ENCODE peak calls at places on chromosomes 7 and 10, in seven cellular contexts. One of them, this sample, is unnamed.

GRCh38 chr7:134174797-134175261 is 47.7 kb downstream of the LRGUK start:
- DNase-seq in mesenchymal stem cell: peak
- DNase-seq in H1: no peak
- DNase-seq in neuronal stem cell: no peak
- DNase-seq in IMR-90: peak
- DNase-seq in mesendoderm: peak
- DNase-seq in H9: no peak
- DNase-seq in this sample: peak

GRCh38 chr10:68138526-68138925 is 29.2 kb downstream of the MYPN start:
- DNase-seq in IMR-90: no peak
- DNase-seq in H1: no peak
- DNase-seq in mesendoderm: no peak
- DNase-seq in H9: no peak
- DNase-seq in mesenchymal stem cell: no peak
- DNase-seq in neuronal stem cell: no peak
- DNase-seq in this sample: no peak

GRCh38 chr7:134618756-134619530 is 27.7 kb upstream of the BPGM start:
- DNase-seq in mesendoderm: no peak
- DNase-seq in H9: no peak
- DNase-seq in neuronal stem cell: no peak
- DNase-seq in mesenchymal stem cell: peak
- DNase-seq in IMR-90: peak
- DNase-seq in H1: no peak
- DNase-seq in this sample: no peak

GRCh38 chr10:93465806-93466675 is 16.1 kb downstream of the MYOF start:
- DNase-seq in IMR-90: peak
- DNase-seq in H1: no peak
- DNase-seq in H9: no peak
- DNase-seq in mesendoderm: no peak
- DNase-seq in neuronal stem cell: no peak
- DNase-seq in mesenchymal stem cell: peak
- DNase-seq in this sample: peak

GRCh38 chr7:142454862-142455261 is 197.0 kb upstream of the PRSS58 start:
- DNase-seq in mesenchymal stem cell: no peak
- DNase-seq in neuronal stem cell: no peak
- DNase-seq in mesendoderm: no peak
- DNase-seq in IMR-90: no peak
- DNase-seq in H1: no peak
- DNase-seq in H9: no peak
- DNase-seq in this sample: no peak

GRCh38 chr10:100661546-100661945 is 83.8 kb upstream of the PAX2 start:
- DNase-seq in H9: peak
- DNase-seq in H1: no peak
- DNase-seq in mesendoderm: no peak
- DNase-seq in neuronal stem cell: no peak
- DNase-seq in mesenchymal stem cell: no peak
- DNase-seq in IMR-90: no peak
- DNase-seq in this sample: no peak

GRCh38 chr7:94871132-94871531 is 36.3 kb upstream of the PPP1R9A start:
- DNase-seq in mesendoderm: no peak
- DNase-seq in mesenchymal stem cell: no peak
- DNase-seq in neuronal stem cell: no peak
- DNase-seq in H9: no peak
- DNase-seq in H1: no peak
- DNase-seq in IMR-90: no peak
- DNase-seq in this sample: no peak

GRCh38 chr7:64871761-64872160 is 31.3 kb upstream of the ZNF273 start:
- DNase-seq in H9: peak
- DNase-seq in mesenchymal stem cell: no peak
- DNase-seq in neuronal stem cell: no peak
- DNase-seq in mesendoderm: no peak
- DNase-seq in IMR-90: no peak
- DNase-seq in H1: no peak
- DNase-seq in this sample: no peak

GRCh38 chr10:78184851-78185692 is 151.4 kb downstream of the RPS24 start:
- DNase-seq in mesendoderm: no peak
- DNase-seq in H1: no peak
- DNase-seq in neuronal stem cell: no peak
- DNase-seq in mesenchymal stem cell: no peak
- DNase-seq in H9: no peak
- DNase-seq in IMR-90: peak
- DNase-seq in this sample: no peak

GRCh38 chr7:135976312-135977019 is 693 bp downstream of the MTPN start:
- DNase-seq in H9: peak
- DNase-seq in mesendoderm: no peak
- DNase-seq in H1: peak
- DNase-seq in IMR-90: peak
- DNase-seq in mesenchymal stem cell: no peak
- DNase-seq in neuronal stem cell: no peak
- DNase-seq in this sample: peak

GRCh38 chr10:10796774-10797415 is 220.8 kb upstream of the CELF2 start:
- DNase-seq in IMR-90: peak
- DNase-seq in mesendoderm: peak
- DNase-seq in H9: no peak
- DNase-seq in neuronal stem cell: no peak
- DNase-seq in mesenchymal stem cell: peak
- DNase-seq in H1: no peak
- DNase-seq in this sample: no peak

GRCh38 chr7:147759327-147759943 is 831.1 kb upstream of the C7orf33 start:
- DNase-seq in H1: no peak
- DNase-seq in neuronal stem cell: no peak
- DNase-seq in H9: no peak
- DNase-seq in IMR-90: no peak
- DNase-seq in mesenchymal stem cell: no peak
- DNase-seq in mesendoderm: no peak
- DNase-seq in this sample: no peak

GRCh38 chr10:73768881-73769280 is 13.0 kb upstream of the CHCHD1 start:
- DNase-seq in mesenchymal stem cell: no peak
- DNase-seq in H9: peak
- DNase-seq in H1: no peak
- DNase-seq in neuronal stem cell: no peak
- DNase-seq in IMR-90: no peak
- DNase-seq in mesendoderm: no peak
- DNase-seq in this sample: no peak

GRCh38 chr7:79176859-79177477 is 276.5 kb downstream of the MAGI2 start:
- DNase-seq in mesenchymal stem cell: peak
- DNase-seq in H9: no peak
- DNase-seq in H1: no peak
- DNase-seq in neuronal stem cell: peak
- DNase-seq in IMR-90: peak
- DNase-seq in mesendoderm: peak
- DNase-seq in this sample: no peak

GRCh38 chr10:49679480-49679893 is at the start of gene C10orf53:
- DNase-seq in mesenchymal stem cell: peak
- DNase-seq in mesendoderm: peak
- DNase-seq in IMR-90: peak
- DNase-seq in H1: peak
- DNase-seq in H9: peak
- DNase-seq in neuronal stem cell: peak
- DNase-seq in this sample: no peak

GRCh38 chr7:32670105-32670504 is 174.8 kb downstream of the AVL9 start:
- DNase-seq in H9: no peak
- DNase-seq in IMR-90: peak
- DNase-seq in H1: no peak
- DNase-seq in mesendoderm: peak
- DNase-seq in mesenchymal stem cell: peak
- DNase-seq in neuronal stem cell: peak
- DNase-seq in this sample: peak

GRCh38 chr7:319267-319661 is 29.3 kb downstream of the FOXL3 start:
- DNase-seq in IMR-90: no peak
- DNase-seq in H1: no peak
- DNase-seq in mesendoderm: no peak
- DNase-seq in H9: no peak
- DNase-seq in mesenchymal stem cell: no peak
- DNase-seq in neuronal stem cell: no peak
- DNase-seq in this sample: no peak
- H3K4ac ChIP-seq in IMR-90: no peak
- H3K4ac ChIP-seq in H1: no peak
- H3K4ac ChIP-seq in mesendoderm: no peak
- H3K4ac ChIP-seq in H9: no peak
- H3K4ac ChIP-seq in mesenchymal stem cell: no peak
- H3K4ac ChIP-seq in neuronal stem cell: no peak
- H3K4ac ChIP-seq in this sample: no peak

DNA sequence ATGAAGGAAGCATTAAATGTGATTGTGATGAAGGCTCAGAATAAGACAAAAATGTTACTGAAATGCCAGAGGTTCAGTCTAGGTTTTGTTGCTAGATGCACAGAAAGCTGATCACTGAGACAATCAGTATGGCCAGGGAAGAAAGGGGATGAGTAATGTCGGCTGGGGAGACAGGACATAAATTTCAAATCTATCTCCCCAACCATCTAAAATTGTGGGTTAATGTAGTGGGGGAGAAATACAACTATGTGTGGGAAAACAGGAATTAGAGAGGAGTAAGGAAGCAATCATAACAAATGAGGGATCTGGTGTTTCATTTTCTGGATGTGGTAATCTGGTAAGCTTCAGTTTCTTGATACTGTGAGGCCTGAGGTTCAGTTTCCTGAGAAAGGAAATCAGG is 1111.0 kb downstream of the XPNPEP1 start:
- DNase-seq in H1: no peak
- DNase-seq in neuronal stem cell: no peak
- DNase-seq in H9: no peak
- DNase-seq in IMR-90: no peak
- DNase-seq in mesendoderm: no peak
- DNase-seq in mesenchymal stem cell: peak
- DNase-seq in this sample: no peak
- H3K4ac ChIP-seq in H1: no peak
- H3K4ac ChIP-seq in neuronal stem cell: no peak
- H3K4ac ChIP-seq in H9: no peak
- H3K4ac ChIP-seq in IMR-90: no peak
- H3K4ac ChIP-seq in mesendoderm: no peak
- H3K4ac ChIP-seq in mesenchymal stem cell: no peak
- H3K4ac ChIP-seq in this sample: no peak

DNA sequence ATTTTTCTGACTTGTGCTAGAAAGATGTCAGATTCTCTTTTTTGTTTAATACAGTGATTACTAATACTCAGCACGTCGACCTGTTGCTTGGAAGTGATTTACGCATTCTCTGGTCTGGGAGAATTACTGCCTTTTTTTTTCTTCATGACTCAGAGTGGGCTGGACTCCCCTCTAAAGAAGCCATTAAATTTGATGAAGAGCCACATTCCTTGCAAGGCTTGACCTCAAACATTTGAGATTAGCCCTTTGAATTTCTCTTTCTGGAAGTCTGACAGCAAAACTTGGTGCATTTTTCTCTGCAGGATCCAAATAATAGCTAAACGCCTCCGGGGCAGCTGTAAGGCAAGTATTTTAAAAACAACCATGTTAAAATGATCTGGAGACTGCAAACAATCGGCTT is 171.6 kb downstream of the GALNT17 start:
- DNase-seq in mesendoderm: peak
- DNase-seq in H1: no peak
- DNase-seq in mesenchymal stem cell: no peak
- DNase-seq in IMR-90: no peak
- DNase-seq in H9: no peak
- DNase-seq in neuronal stem cell: no peak
- DNase-seq in this sample: no peak
- H3K4ac ChIP-seq in mesendoderm: no peak
- H3K4ac ChIP-seq in H1: no peak
- H3K4ac ChIP-seq in mesenchymal stem cell: no peak
- H3K4ac ChIP-seq in IMR-90: no peak
- H3K4ac ChIP-seq in H9: no peak
- H3K4ac ChIP-seq in neuronal stem cell: no peak
- H3K4ac ChIP-seq in this sample: no peak

GRCh38 chr7:42068554-42069280 is 168.3 kb downstream of the GLI3 start:
- DNase-seq in IMR-90: no peak
- DNase-seq in neuronal stem cell: peak
- DNase-seq in H1: no peak
- DNase-seq in mesenchymal stem cell: no peak
- DNase-seq in mesendoderm: peak
- DNase-seq in H9: no peak
- DNase-seq in this sample: peak

GRCh38 chr7:42071372-42072261 is 165.4 kb downstream of the GLI3 start:
- DNase-seq in mesenchymal stem cell: peak
- DNase-seq in IMR-90: peak
- DNase-seq in H1: no peak
- DNase-seq in neuronal stem cell: no peak
- DNase-seq in H9: no peak
- DNase-seq in mesendoderm: peak
- DNase-seq in this sample: no peak

GRCh38 chr7:42065942-42066341 is 171.1 kb downstream of the GLI3 start:
- DNase-seq in IMR-90: peak
- DNase-seq in mesenchymal stem cell: peak
- DNase-seq in H1: no peak
- DNase-seq in mesendoderm: no peak
- DNase-seq in neuronal stem cell: peak
- DNase-seq in H9: no peak
- DNase-seq in this sample: no peak

GRCh38 chr7:42070068-42070467 is 166.9 kb downstream of the GLI3 start:
- DNase-seq in mesenchymal stem cell: peak
- DNase-seq in H9: no peak
- DNase-seq in mesendoderm: no peak
- DNase-seq in neuronal stem cell: no peak
- DNase-seq in H1: no peak
- DNase-seq in IMR-90: peak
- DNase-seq in this sample: peak

GRCh38 chr7:42069625-42070024 is 167.4 kb downstream of the GLI3 start:
- DNase-seq in mesenchymal stem cell: no peak
- DNase-seq in neuronal stem cell: no peak
- DNase-seq in H9: no peak
- DNase-seq in IMR-90: no peak
- DNase-seq in mesendoderm: no peak
- DNase-seq in H1: no peak
- DNase-seq in this sample: no peak
- H3K4ac ChIP-seq in mesenchymal stem cell: no peak
- H3K4ac ChIP-seq in neuronal stem cell: no peak
- H3K4ac ChIP-seq in H9: no peak
- H3K4ac ChIP-seq in IMR-90: no peak
- H3K4ac ChIP-seq in mesendoderm: no peak
- H3K4ac ChIP-seq in H1: no peak
- H3K4ac ChIP-seq in this sample: no peak

DNA sequence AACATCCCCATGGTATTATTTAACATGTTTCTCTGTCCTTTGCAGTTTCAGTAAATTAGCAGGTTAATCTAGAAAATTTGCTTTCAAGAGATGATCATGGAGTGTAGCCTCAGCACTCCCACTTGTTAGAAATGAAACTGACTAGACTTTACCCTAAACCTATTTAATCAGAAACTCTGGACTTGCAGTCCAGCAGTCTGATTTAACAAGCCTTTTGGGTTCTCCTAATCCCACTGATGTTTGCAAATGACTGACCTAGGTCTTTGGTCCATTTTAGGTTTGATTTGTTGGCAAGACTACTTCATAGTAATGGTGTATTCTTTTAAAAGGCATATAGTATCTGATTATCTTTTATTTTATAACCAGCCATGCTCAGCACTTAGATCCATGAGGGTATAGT is 55.5 kb upstream of the SLC25A13 start:
- DNase-seq in mesendoderm: no peak
- DNase-seq in H1: no peak
- DNase-seq in H9: no peak
- DNase-seq in IMR-90: no peak
- DNase-seq in neuronal stem cell: no peak
- DNase-seq in mesenchymal stem cell: no peak
- DNase-seq in this sample: no peak
- H3K4ac ChIP-seq in mesendoderm: no peak
- H3K4ac ChIP-seq in H1: no peak
- H3K4ac ChIP-seq in H9: no peak
- H3K4ac ChIP-seq in IMR-90: no peak
- H3K4ac ChIP-seq in neuronal stem cell: no peak
- H3K4ac ChIP-seq in mesenchymal stem cell: no peak
- H3K4ac ChIP-seq in this sample: no peak